ENCODE peak calls at places on chromosomes 16 and 17, in six cellular contexts. I, T, D, Y, L and B are unnamed samples.

GRCh38 chr17:39235555-39236221 is 9.9 kb upstream of the STAC2 start:
- DNase-seq in L (peak), Y (no peak), I (no peak), D (peak), T (peak), B (peak)

GRCh38 chr16:16029431-16030011 is 80.1 kb downstream of the ABCC1 start:
- DNase-seq in I (no peak), D (peak), Y (no peak), L (peak), T (no peak), B (no peak)

GRCh38 chr17:50459081-50459676 is 9.5 kb downstream of the CHAD start:
- DNase-seq in L (no peak), D (peak), Y (no peak), T (no peak), I (no peak), B (peak)

GRCh38 chr16:10949424-10949970 is 5.1 kb downstream of the CLEC16A start:
- DNase-seq in Y (no peak), T (no peak), D (peak), L (peak), I (no peak), B (peak)

GRCh38 chr17:33284022-33284421 is 9.1 kb downstream of the ASIC2 start:
- DNase-seq in Y (no peak), T (no peak), I (no peak), L (peak), D (peak), B (peak)

GRCh38 chr17:45784583-45785372 is 658 bp downstream of the CRHR1 start:
- DNase-seq in L (no peak), Y (peak), T (peak), D (no peak), I (peak), B (peak)

GRCh38 chr16:11363927-11364258 is 18.6 kb downstream of the RMI2 start:
- DNase-seq in I (no peak), T (no peak), D (no peak), L (no peak), Y (no peak), B (no peak)

GRCh38 chr16:56336071-56336688 is 89.2 kb downstream of the AMFR start:
- DNase-seq in T (no peak), Y (peak), I (no peak), D (no peak), L (no peak), B (peak)

GRCh38 chr17:50027639-50028206 is 28.2 kb upstream of the ITGA3 start:
- DNase-seq in D (peak), I (peak), Y (peak), L (peak), T (peak), B (peak)

GRCh38 chr17:35809855-35810461 is 674 bp downstream of the TAF15 start:
- DNase-seq in T (no peak), I (no peak), Y (no peak), L (peak), D (peak), B (peak)

GRCh38 chr17:55820675-55821074 is 69.8 kb downstream of the PCTP start:
- DNase-seq in I (no peak), T (no peak), D (no peak), Y (no peak), L (no peak), B (no peak)

GRCh38 chr16:12508054-12508453 is 295.6 kb downstream of the CPPED1 start:
- DNase-seq in I (no peak), T (no peak), D (no peak), Y (no peak), L (no peak), B (no peak)

GRCh38 chr17:42247734-42248133 is 28.5 kb downstream of the STAT5B start:
- DNase-seq in T (no peak), D (peak), Y (no peak), L (peak), I (no peak), B (peak)

GRCh38 chr16:46715769-46716305 is 26.4 kb downstream of the ORC6 start:
- DNase-seq in L (no peak), T (no peak), Y (peak), I (no peak), D (no peak), B (no peak)

GRCh38 chr16:2027024-2028010 is 615 bp downstream of the NHERF2 start:
- DNase-seq in T (peak), Y (no peak), L (peak), D (peak), I (peak), B (peak)

GRCh38 chr16:27340654-27341053 is 26.9 kb downstream of the IL4R start:
- DNase-seq in D (no peak), T (no peak), L (no peak), I (no peak), Y (no peak), B (no peak)

GRCh38 chr17:76247304-76247703 is 7.0 kb upstream of the RNF157 start:
- DNase-seq in D (no peak), I (no peak), T (no peak), Y (no peak), L (no peak), B (no peak)

GRCh38 chr17:39668141-39668924 is at the start of gene PNMT:
- DNase-seq in D (peak), I (peak), T (peak), L (peak), Y (peak), B (peak)

GRCh38 chr17:42133461-42134041 is 10.9 kb downstream of the HSPB9 start:
- DNase-seq in D (no peak), L (no peak), T (no peak), I (peak), Y (no peak), B (no peak)

GRCh38 chr17:7552621-7553051 is 3.8 kb downstream of the TNFSF12 start:
- DNase-seq in D (no peak), T (no peak), L (no peak), Y (no peak), I (no peak), B (no peak)

GRCh38 chr16:58128721-58129096 is 472 bp downstream of the CFAP20 start:
- DNase-seq in I (no peak), T (peak), Y (peak), D (no peak), L (no peak), B (no peak)

GRCh38 chr17:81406117-81406953 is 11.1 kb downstream of the BAHCC1 start:
- DNase-seq in Y (no peak), D (no peak), L (no peak), I (no peak), T (no peak), B (no peak)

GRCh38 chr16:27318399-27319256 is 4.9 kb downstream of the IL4R start:
- DNase-seq in L (no peak), D (peak), T (peak), Y (peak), I (peak), B (peak)

GRCh38 chr17:76137351-76138233 is 3.5 kb downstream of the FOXJ1 start:
- DNase-seq in I (no peak), T (no peak), D (no peak), Y (no peak), L (no peak), B (no peak)

GRCh38 chr17:57604771-57605733 is 140.0 kb downstream of the CCDC182 start:
- DNase-seq in I (peak), Y (peak), D (peak), L (peak), T (peak), B (peak)

GRCh38 chr17:7060165-7060890 is 16.4 kb upstream of the SLC16A11 start:
- DNase-seq in Y (no peak), L (peak), T (no peak), I (no peak), D (peak), B (peak)

GRCh38 chr17:76304226-76305134 is 3.6 kb downstream of the QRICH2 start:
- DNase-seq in Y (no peak), L (no peak), T (no peak), I (no peak), D (no peak), B (no peak)

GRCh38 chr17:53101706-53102105 is 721.0 kb upstream of the KIF2B start:
- DNase-seq in Y (no peak), D (no peak), I (no peak), T (no peak), L (no peak), B (no peak)

GRCh38 chr17:31401456-31402254 is 10.2 kb downstream of the RAB11FIP4 start:
- DNase-seq in Y (no peak), L (no peak), T (no peak), I (no peak), D (no peak), B (no peak)

GRCh38 chr16:5349661-5350060 is 252.1 kb upstream of the EEF2KMT start:
- DNase-seq in D (no peak), I (no peak), Y (no peak), T (no peak), L (no peak), B (no peak)

GRCh38 chr17:72222971-72223370 is 102.2 kb downstream of the SOX9 start:
- DNase-seq in T (no peak), D (no peak), L (no peak), Y (no peak), I (no peak), B (no peak)

GRCh38 chr16:75257886-75258806 is 6.7 kb upstream of the BCAR1 start:
- DNase-seq in L (no peak), D (no peak), T (no peak), I (no peak), Y (no peak), B (no peak)

GRCh38 chr16:69089091-69089912 is 16.2 kb upstream of the HAS3 start:
- DNase-seq in L (no peak), D (no peak), T (peak), I (peak), Y (no peak), B (peak)

GRCh38 chr17:75267403-75268232 is 3.4 kb downstream of the MIF4GD start:
- DNase-seq in Y (no peak), T (no peak), I (peak), D (no peak), L (no peak), B (peak)

GRCh38 chr17:39980402-39981206 is at the start of gene PSMD3:
- DNase-seq in Y (peak), T (peak), L (peak), D (peak), I (peak), B (peak)

GRCh38 chr16:22721497-22722100 is 92.4 kb upstream of the HS3ST2 start:
- DNase-seq in T (no peak), D (no peak), Y (peak), I (no peak), L (no peak), B (no peak)

GRCh38 chr17:76586741-76587487 is 1.3 kb upstream of the ST6GALNAC2 start:
- DNase-seq in D (no peak), L (no peak), I (no peak), T (peak), Y (no peak), B (peak)

GRCh38 chr17:38741853-38742421 is 6.2 kb downstream of the PCGF2 start:
- DNase-seq in L (peak), Y (peak), D (no peak), T (peak), I (peak), B (peak)

GRCh38 chr16:30351586-30352419 is 3.3 kb downstream of the CD2BP2 start:
- DNase-seq in Y (peak), L (peak), I (peak), D (peak), T (peak), B (no peak)

DNA sequence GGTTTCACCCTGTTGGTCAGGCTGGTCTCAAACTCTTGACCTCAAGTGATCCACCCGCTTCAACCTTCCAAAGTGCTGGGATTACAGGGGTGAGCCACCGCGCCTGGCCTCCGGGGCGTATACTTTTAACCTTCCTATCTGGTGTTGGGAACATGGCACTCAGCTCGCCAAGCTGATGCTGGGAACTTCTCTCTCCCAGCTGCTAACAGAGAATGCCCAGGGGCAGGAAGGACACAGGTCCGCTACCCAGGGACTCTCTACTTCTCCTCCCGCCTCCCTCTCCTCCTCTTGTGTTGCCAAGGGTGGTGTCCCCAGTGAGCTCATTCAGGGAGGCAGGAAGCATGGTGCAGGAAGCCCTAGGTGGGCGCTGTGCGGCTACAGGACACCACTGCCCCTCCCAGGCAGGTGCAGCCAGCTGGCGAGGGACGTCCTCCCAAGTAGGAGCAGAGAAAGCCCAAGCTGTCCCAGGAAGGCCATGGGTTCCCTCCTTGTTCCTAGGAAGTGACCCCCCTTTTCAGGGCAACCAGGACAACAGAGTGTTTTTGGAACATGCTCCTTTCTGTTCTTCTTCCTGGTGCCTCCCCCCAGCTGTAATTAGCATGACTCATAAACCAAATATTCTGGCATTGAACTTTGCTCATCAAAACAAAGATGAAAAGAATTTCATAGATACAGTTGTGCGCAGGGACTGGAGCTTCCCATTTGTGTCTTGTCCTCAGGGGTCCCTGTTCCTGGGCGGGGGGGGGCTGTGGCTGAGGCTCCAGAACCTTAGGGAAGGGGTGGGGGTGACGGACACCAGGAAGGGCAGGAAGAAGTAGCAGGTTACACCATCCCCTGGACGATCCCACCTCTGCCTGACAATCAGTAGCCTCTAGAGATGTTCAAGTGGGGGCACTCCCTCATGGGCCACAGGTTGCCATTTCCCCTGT is 2.6 kb downstream of the C1QTNF1 start:
- DNase-seq in T (peak), Y (peak), I (peak), L (peak), D (peak), B (peak)
- H3K4me3 ChIP-seq in T (no peak), Y (peak), I (no peak), L (no peak), D (peak), B (no peak)

GRCh38 chr17:28727727-28728363 is 743 bp upstream of the NEK8 start:
- DNase-seq in D (peak), Y (no peak), T (peak), I (peak), L (no peak), B (peak)
- TF ChIP-seq CTCF in D (peak), Y (peak), T (peak), I (peak), L (peak), B (peak)

DNA sequence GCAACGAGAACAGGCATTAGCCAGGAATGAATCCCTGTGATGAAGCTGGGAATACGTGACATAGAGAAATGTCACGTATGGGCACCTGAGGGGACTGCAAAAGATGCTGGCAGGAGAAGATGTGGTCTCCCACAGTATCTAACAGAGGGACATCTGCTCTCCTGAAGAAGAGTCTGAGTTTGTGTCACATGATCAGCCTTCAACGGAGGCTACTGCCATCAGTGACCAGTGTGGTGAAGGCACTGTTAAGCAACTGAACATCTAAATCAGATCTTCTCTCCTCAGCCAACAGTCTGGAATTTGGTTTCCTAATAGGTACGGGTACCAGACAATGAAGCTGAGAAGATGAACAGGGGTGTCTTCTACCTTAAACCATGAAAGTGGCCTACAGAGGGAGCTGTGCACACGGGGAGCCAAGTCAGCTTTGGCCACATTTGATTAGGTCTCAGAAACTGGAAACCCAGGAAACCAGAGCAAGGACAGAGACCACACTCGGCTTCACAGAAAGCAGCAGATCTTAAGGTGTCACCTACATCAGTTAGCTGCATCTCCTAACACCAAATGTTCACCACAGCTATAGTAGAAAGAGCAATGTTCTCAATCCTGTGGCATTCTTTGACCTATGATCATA is 41.8 kb downstream of the BRD7 start:
- DNase-seq in L (peak), D (peak), Y (no peak), T (no peak), I (no peak), B (peak)
- H3K4me3 ChIP-seq in L (no peak), D (no peak), Y (no peak), T (no peak), I (no peak), B (no peak)

DNA sequence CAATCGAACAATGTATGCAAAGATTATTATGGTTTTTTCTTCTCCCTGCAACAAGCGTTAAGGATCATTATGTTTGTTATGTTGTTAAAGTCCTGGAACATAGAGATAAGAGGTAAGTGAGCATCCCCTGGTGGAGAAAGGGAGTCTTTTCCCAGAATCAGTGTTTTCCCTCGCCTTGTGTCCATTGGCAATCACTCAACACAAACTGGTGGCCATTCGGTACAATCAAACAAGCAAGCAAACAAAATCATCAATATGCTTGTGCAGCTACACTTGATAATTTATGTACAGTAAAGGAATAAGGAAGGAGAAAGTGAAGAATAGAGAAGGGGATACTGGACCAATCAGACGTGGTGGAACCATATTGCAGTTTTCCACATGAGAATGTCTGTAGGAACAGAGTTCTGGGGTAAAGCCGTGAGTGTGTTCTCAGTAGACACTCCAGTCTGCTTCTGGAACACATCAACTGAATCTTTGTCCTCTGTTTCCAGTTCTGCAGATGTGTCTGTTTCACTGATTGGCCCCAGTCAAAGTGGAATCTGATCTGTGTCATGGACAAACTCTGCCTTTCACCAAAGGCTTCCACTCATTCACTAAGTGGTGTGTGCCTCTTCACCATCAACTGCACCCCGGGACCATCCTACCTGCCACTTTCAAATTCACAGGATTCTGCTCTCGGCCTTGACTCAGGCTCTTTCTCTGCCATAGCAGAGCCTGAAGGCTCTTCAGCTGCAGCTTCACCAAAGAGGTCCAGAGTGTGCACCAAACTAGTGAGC is 169.5 kb downstream of the AHSP start:
- DNase-seq in T (no peak), D (peak), Y (no peak), I (no peak), L (peak), B (peak)
- TF ChIP-seq CTCF in T (peak), D (peak), Y (peak), I (no peak), L (peak), B (peak)

GRCh38 chr16:3065742-3066439 is 451 bp downstream of the IL32 start:
- DNase-seq in I (peak), D (peak), L (no peak), T (no peak), Y (no peak), B (no peak)
- H3K4me3 ChIP-seq in I (peak), D (peak), L (peak), T (peak), Y (peak), B (no peak)

DNA sequence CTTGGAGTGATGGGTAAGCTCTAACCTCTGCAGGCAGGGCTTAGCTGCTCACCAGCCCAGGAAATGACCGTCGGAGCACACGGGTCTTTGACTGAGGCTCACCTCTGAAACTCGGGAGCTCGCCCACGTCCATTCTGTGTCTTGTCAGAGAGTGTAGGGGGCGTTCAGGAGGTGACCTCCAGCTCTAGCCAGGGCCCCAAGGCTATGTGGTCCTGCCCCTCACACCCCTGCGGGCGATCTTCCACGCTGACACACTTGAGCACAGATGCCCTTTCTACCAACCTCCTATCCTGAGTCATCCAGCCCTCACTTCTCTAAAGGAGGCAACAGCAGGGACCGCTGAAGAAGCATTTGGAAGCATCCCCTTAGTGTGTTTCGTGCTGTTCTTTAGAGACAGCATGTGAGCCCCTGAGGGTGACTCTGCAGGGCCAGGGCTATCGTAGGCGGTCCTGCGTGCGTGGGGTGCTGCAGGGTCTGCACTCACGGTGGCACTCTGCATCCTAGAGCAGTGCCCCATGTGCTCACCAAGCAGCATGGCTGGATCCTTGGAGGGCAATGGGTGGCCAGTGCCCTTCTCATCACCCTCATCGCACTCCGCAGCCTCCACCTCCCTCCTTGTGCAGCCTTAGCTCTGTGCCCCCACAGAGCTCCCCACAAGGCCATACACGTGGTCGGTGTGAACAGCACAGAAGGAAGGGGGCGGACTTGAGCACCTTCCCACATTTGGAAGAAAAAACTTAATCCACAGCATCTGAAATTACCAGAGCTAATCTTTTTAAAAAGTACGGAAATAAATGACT is 33.8 kb downstream of the SLC47A1 start:
- DNase-seq in Y (no peak), T (no peak), D (no peak), I (no peak), L (no peak), B (no peak)
- TF ChIP-seq CTCF in Y (no peak), T (no peak), D (no peak), I (no peak), L (no peak), B (no peak)